ENCODE peak calls at places on chromosomes 1 and 21, in nine cellular contexts. One of them, this sample, is unnamed.

GRCh38 chr1:235307158-235308124 is 20.5 kb downstream of the ARID4B start:
- DNase-seq in lung: no peak
- DNase-seq in A549: no peak
- DNase-seq in HT-29: no peak
- DNase-seq in upper lobe of right lung: no peak
- DNase-seq in GM13977: no peak
- DNase-seq in RWPE1: no peak
- DNase-seq in naive B cell: no peak
- DNase-seq in neural crest cell: no peak
- DNase-seq in this sample: no peak

GRCh38 chr21:29372063-29372802 is 73.5 kb downstream of the BACH1 start:
- DNase-seq in naive B cell: peak
- DNase-seq in upper lobe of right lung: no peak
- DNase-seq in GM13977: peak
- DNase-seq in neural crest cell: peak
- DNase-seq in HT-29: peak
- DNase-seq in A549: peak
- DNase-seq in lung: peak
- DNase-seq in RWPE1: peak
- DNase-seq in this sample: no peak

GRCh38 chr1:243343970-243344749 is 88.3 kb downstream of the SDCCAG8 start:
- DNase-seq in RWPE1: peak
- DNase-seq in HT-29: peak
- DNase-seq in A549: peak
- DNase-seq in naive B cell: peak
- DNase-seq in GM13977: peak
- DNase-seq in lung: no peak
- DNase-seq in upper lobe of right lung: no peak
- DNase-seq in neural crest cell: no peak
- DNase-seq in this sample: no peak

GRCh38 chr1:186374313-186375151 is 521 bp downstream of the TPR start:
- DNase-seq in lung: peak
- DNase-seq in RWPE1: peak
- DNase-seq in upper lobe of right lung: no peak
- DNase-seq in HT-29: peak
- DNase-seq in GM13977: peak
- DNase-seq in neural crest cell: no peak
- DNase-seq in A549: peak
- DNase-seq in naive B cell: peak
- DNase-seq in this sample: no peak

GRCh38 chr21:44751186-44751798 is 39.9 kb upstream of the TSPEAR start:
- DNase-seq in naive B cell: no peak
- DNase-seq in HT-29: no peak
- DNase-seq in neural crest cell: no peak
- DNase-seq in RWPE1: no peak
- DNase-seq in upper lobe of right lung: peak
- DNase-seq in GM13977: no peak
- DNase-seq in lung: no peak
- DNase-seq in A549: no peak
- DNase-seq in this sample: no peak

GRCh38 chr1:207051615-207051943 is 571 bp upstream of the YOD1 start:
- DNase-seq in neural crest cell: no peak
- DNase-seq in naive B cell: no peak
- DNase-seq in lung: no peak
- DNase-seq in A549: no peak
- DNase-seq in GM13977: no peak
- DNase-seq in upper lobe of right lung: no peak
- DNase-seq in HT-29: no peak
- DNase-seq in RWPE1: no peak
- DNase-seq in this sample: no peak

GRCh38 chr1:37561794-37562132 is 5.0 kb downstream of the DNALI1 start:
- DNase-seq in upper lobe of right lung: no peak
- DNase-seq in HT-29: peak
- DNase-seq in lung: no peak
- DNase-seq in A549: peak
- DNase-seq in neural crest cell: no peak
- DNase-seq in RWPE1: peak
- DNase-seq in naive B cell: peak
- DNase-seq in GM13977: peak
- DNase-seq in this sample: no peak

GRCh38 chr1:118366296-118366695 is 181.3 kb upstream of the SPAG17 start:
- DNase-seq in upper lobe of right lung: no peak
- DNase-seq in RWPE1: no peak
- DNase-seq in A549: no peak
- DNase-seq in GM13977: no peak
- DNase-seq in neural crest cell: no peak
- DNase-seq in naive B cell: no peak
- DNase-seq in lung: no peak
- DNase-seq in HT-29: no peak
- DNase-seq in this sample: no peak

GRCh38 chr1:75334876-75335275 is 200.7 kb downstream of the LHX8 start:
- DNase-seq in lung: no peak
- DNase-seq in A549: no peak
- DNase-seq in HT-29: no peak
- DNase-seq in naive B cell: no peak
- DNase-seq in RWPE1: no peak
- DNase-seq in GM13977: no peak
- DNase-seq in upper lobe of right lung: no peak
- DNase-seq in neural crest cell: no peak
- DNase-seq in this sample: no peak

GRCh38 chr1:154463512-154463990 is 38.5 kb upstream of the TDRD10 start:
- DNase-seq in upper lobe of right lung: no peak
- DNase-seq in lung: no peak
- DNase-seq in naive B cell: no peak
- DNase-seq in GM13977: no peak
- DNase-seq in HT-29: no peak
- DNase-seq in neural crest cell: no peak
- DNase-seq in A549: no peak
- DNase-seq in RWPE1: no peak
- DNase-seq in this sample: peak

GRCh38 chr1:61504840-61505239 is 220.1 kb downstream of the TM2D1 start:
- DNase-seq in A549: no peak
- DNase-seq in upper lobe of right lung: no peak
- DNase-seq in lung: no peak
- DNase-seq in RWPE1: peak
- DNase-seq in GM13977: no peak
- DNase-seq in HT-29: no peak
- DNase-seq in neural crest cell: no peak
- DNase-seq in naive B cell: no peak
- DNase-seq in this sample: no peak

GRCh38 chr1:172230526-172230925 is 190.0 kb upstream of the C1orf105 start:
- DNase-seq in lung: no peak
- DNase-seq in GM13977: no peak
- DNase-seq in neural crest cell: no peak
- DNase-seq in naive B cell: no peak
- DNase-seq in HT-29: no peak
- DNase-seq in RWPE1: no peak
- DNase-seq in upper lobe of right lung: no peak
- DNase-seq in A549: no peak
- DNase-seq in this sample: no peak

GRCh38 chr1:92853299-92853698 is 21.5 kb downstream of the RPL5 start:
- DNase-seq in A549: no peak
- DNase-seq in neural crest cell: no peak
- DNase-seq in HT-29: no peak
- DNase-seq in naive B cell: no peak
- DNase-seq in lung: peak
- DNase-seq in GM13977: no peak
- DNase-seq in RWPE1: no peak
- DNase-seq in upper lobe of right lung: no peak
- DNase-seq in this sample: no peak

GRCh38 chr1:58618303-58618702 is 41.3 kb upstream of the TACSTD2 start:
- DNase-seq in upper lobe of right lung: no peak
- DNase-seq in HT-29: no peak
- DNase-seq in RWPE1: peak
- DNase-seq in neural crest cell: no peak
- DNase-seq in naive B cell: no peak
- DNase-seq in lung: peak
- DNase-seq in A549: no peak
- DNase-seq in GM13977: no peak
- DNase-seq in this sample: no peak

GRCh38 chr1:205003358-205004145 is 39.5 kb upstream of the CNTN2 start:
- DNase-seq in neural crest cell: no peak
- DNase-seq in lung: no peak
- DNase-seq in HT-29: no peak
- DNase-seq in GM13977: no peak
- DNase-seq in naive B cell: no peak
- DNase-seq in A549: no peak
- DNase-seq in RWPE1: no peak
- DNase-seq in upper lobe of right lung: no peak
- DNase-seq in this sample: no peak

GRCh38 chr21:23858878-23859277 is 1748.4 kb downstream of the MRPL39 start:
- DNase-seq in neural crest cell: no peak
- DNase-seq in A549: no peak
- DNase-seq in naive B cell: no peak
- DNase-seq in upper lobe of right lung: no peak
- DNase-seq in GM13977: no peak
- DNase-seq in HT-29: no peak
- DNase-seq in lung: no peak
- DNase-seq in RWPE1: no peak
- DNase-seq in this sample: no peak

GRCh38 chr21:44699502-44700001 is 2.6 kb downstream of the KRTAP10-12 start:
- DNase-seq in naive B cell: no peak
- DNase-seq in RWPE1: no peak
- DNase-seq in HT-29: no peak
- DNase-seq in A549: no peak
- DNase-seq in lung: peak
- DNase-seq in neural crest cell: no peak
- DNase-seq in GM13977: peak
- DNase-seq in upper lobe of right lung: no peak
- DNase-seq in this sample: no peak

GRCh38 chr1:209758360-209758759 is 2.5 kb downstream of the TRAF3IP3 start:
- DNase-seq in upper lobe of right lung: no peak
- DNase-seq in neural crest cell: no peak
- DNase-seq in A549: no peak
- DNase-seq in GM13977: no peak
- DNase-seq in RWPE1: no peak
- DNase-seq in lung: no peak
- DNase-seq in naive B cell: no peak
- DNase-seq in HT-29: no peak
- DNase-seq in this sample: no peak